ENCODE peak calls at places on chromosomes 3 and 15, in eight cellular contexts. One of them, this sample, is unnamed.

GRCh38 chr15:64461577-64462162 is 1.3 kb downstream of the ZNF609 start:
- DNase-seq in COR-L47: peak
- DNase-seq in NB4: peak
- DNase-seq in NCI-H345: peak
- DNase-seq in naive thymus-derived CD8-positive, alpha-beta T cell: no peak
- DNase-seq in nephron progenitor cell: peak
- DNase-seq in heart right ventricle: no peak
- DNase-seq in uterus: no peak
- DNase-seq in this sample: no peak

GRCh38 chr3:107106316-107106715 is 270.9 kb upstream of the CCDC54 start:
- DNase-seq in COR-L47: no peak
- DNase-seq in uterus: no peak
- DNase-seq in NB4: no peak
- DNase-seq in NCI-H345: no peak
- DNase-seq in heart right ventricle: no peak
- DNase-seq in nephron progenitor cell: no peak
- DNase-seq in naive thymus-derived CD8-positive, alpha-beta T cell: no peak
- DNase-seq in this sample: no peak

GRCh38 chr3:148955544-148956346 is 35.6 kb upstream of the GYG1 start:
- DNase-seq in nephron progenitor cell: peak
- DNase-seq in heart right ventricle: no peak
- DNase-seq in NB4: peak
- DNase-seq in NCI-H345: peak
- DNase-seq in COR-L47: peak
- DNase-seq in uterus: peak
- DNase-seq in naive thymus-derived CD8-positive, alpha-beta T cell: no peak
- DNase-seq in this sample: no peak

GRCh38 chr15:48702569-48703239 is 57.2 kb upstream of the FBN1 start:
- DNase-seq in heart right ventricle: no peak
- DNase-seq in COR-L47: no peak
- DNase-seq in naive thymus-derived CD8-positive, alpha-beta T cell: no peak
- DNase-seq in nephron progenitor cell: no peak
- DNase-seq in NB4: no peak
- DNase-seq in NCI-H345: no peak
- DNase-seq in uterus: no peak
- DNase-seq in this sample: no peak

GRCh38 chr15:60074181-60074885 is 70.2 kb downstream of the FOXB1 start:
- DNase-seq in uterus: no peak
- DNase-seq in nephron progenitor cell: peak
- DNase-seq in heart right ventricle: no peak
- DNase-seq in naive thymus-derived CD8-positive, alpha-beta T cell: no peak
- DNase-seq in NCI-H345: peak
- DNase-seq in NB4: no peak
- DNase-seq in COR-L47: peak
- DNase-seq in this sample: no peak

GRCh38 chr15:70328137-70329115 is 230.7 kb upstream of the TLE3 start:
- DNase-seq in heart right ventricle: peak
- DNase-seq in COR-L47: no peak
- DNase-seq in nephron progenitor cell: no peak
- DNase-seq in naive thymus-derived CD8-positive, alpha-beta T cell: no peak
- DNase-seq in NB4: peak
- DNase-seq in uterus: peak
- DNase-seq in NCI-H345: no peak
- DNase-seq in this sample: no peak

GRCh38 chr3:147191795-147192385 is 214.5 kb downstream of the ZIC4 start:
- DNase-seq in NB4: peak
- DNase-seq in NCI-H345: peak
- DNase-seq in uterus: no peak
- DNase-seq in naive thymus-derived CD8-positive, alpha-beta T cell: no peak
- DNase-seq in heart right ventricle: no peak
- DNase-seq in nephron progenitor cell: peak
- DNase-seq in COR-L47: peak
- DNase-seq in this sample: peak

GRCh38 chr3:11379238-11379823 is 107.1 kb downstream of the ATG7 start:
- DNase-seq in NCI-H345: peak
- DNase-seq in NB4: peak
- DNase-seq in uterus: no peak
- DNase-seq in COR-L47: no peak
- DNase-seq in naive thymus-derived CD8-positive, alpha-beta T cell: no peak
- DNase-seq in nephron progenitor cell: peak
- DNase-seq in heart right ventricle: no peak
- DNase-seq in this sample: no peak

GRCh38 chr3:53159415-53160135 is 1.4 kb upstream of the PRKCD start:
- DNase-seq in NB4: no peak
- DNase-seq in heart right ventricle: no peak
- DNase-seq in nephron progenitor cell: peak
- DNase-seq in COR-L47: no peak
- DNase-seq in NCI-H345: no peak
- DNase-seq in uterus: no peak
- DNase-seq in naive thymus-derived CD8-positive, alpha-beta T cell: no peak
- DNase-seq in this sample: no peak

GRCh38 chr15:78323693-78324092 is 16.5 kb upstream of the CRABP1 start:
- DNase-seq in uterus: no peak
- DNase-seq in NCI-H345: no peak
- DNase-seq in NB4: no peak
- DNase-seq in COR-L47: no peak
- DNase-seq in heart right ventricle: no peak
- DNase-seq in naive thymus-derived CD8-positive, alpha-beta T cell: no peak
- DNase-seq in nephron progenitor cell: no peak
- DNase-seq in this sample: no peak

GRCh38 chr3:171566803-171567422 is 106.7 kb upstream of the TNIK start:
- DNase-seq in nephron progenitor cell: peak
- DNase-seq in NB4: peak
- DNase-seq in NCI-H345: peak
- DNase-seq in COR-L47: peak
- DNase-seq in naive thymus-derived CD8-positive, alpha-beta T cell: no peak
- DNase-seq in uterus: no peak
- DNase-seq in heart right ventricle: no peak
- DNase-seq in this sample: no peak

GRCh38 chr3:100611221-100611620 is 1.8 kb downstream of the ADGRG7 start:
- DNase-seq in uterus: no peak
- DNase-seq in NB4: no peak
- DNase-seq in heart right ventricle: no peak
- DNase-seq in NCI-H345: no peak
- DNase-seq in nephron progenitor cell: no peak
- DNase-seq in naive thymus-derived CD8-positive, alpha-beta T cell: no peak
- DNase-seq in COR-L47: no peak
- DNase-seq in this sample: no peak

GRCh38 chr3:118942651-118943050 is 92.0 kb downstream of the IGSF11 start:
- DNase-seq in uterus: no peak
- DNase-seq in COR-L47: no peak
- DNase-seq in heart right ventricle: no peak
- DNase-seq in NCI-H345: no peak
- DNase-seq in NB4: no peak
- DNase-seq in naive thymus-derived CD8-positive, alpha-beta T cell: no peak
- DNase-seq in nephron progenitor cell: no peak
- DNase-seq in this sample: no peak

GRCh38 chr15:52071570-52071969 is 41.0 kb downstream of the BCL2L10 start:
- DNase-seq in nephron progenitor cell: no peak
- DNase-seq in NCI-H345: no peak
- DNase-seq in uterus: no peak
- DNase-seq in naive thymus-derived CD8-positive, alpha-beta T cell: no peak
- DNase-seq in COR-L47: no peak
- DNase-seq in heart right ventricle: no peak
- DNase-seq in NB4: no peak
- DNase-seq in this sample: peak

GRCh38 chr3:112671930-112672715 is 31.2 kb upstream of the CCDC80 start:
- DNase-seq in uterus: no peak
- DNase-seq in NCI-H345: peak
- DNase-seq in COR-L47: no peak
- DNase-seq in nephron progenitor cell: no peak
- DNase-seq in heart right ventricle: no peak
- DNase-seq in naive thymus-derived CD8-positive, alpha-beta T cell: no peak
- DNase-seq in NB4: no peak
- DNase-seq in this sample: no peak

GRCh38 chr15:70781236-70781635 is 17.9 kb upstream of the UACA start:
- DNase-seq in nephron progenitor cell: no peak
- DNase-seq in naive thymus-derived CD8-positive, alpha-beta T cell: no peak
- DNase-seq in NB4: no peak
- DNase-seq in NCI-H345: no peak
- DNase-seq in COR-L47: no peak
- DNase-seq in uterus: no peak
- DNase-seq in heart right ventricle: no peak
- DNase-seq in this sample: no peak

GRCh38 chr3:139458348-139458747 is 18.0 kb downstream of the RBP2 start:
- DNase-seq in NB4: no peak
- DNase-seq in NCI-H345: no peak
- DNase-seq in naive thymus-derived CD8-positive, alpha-beta T cell: no peak
- DNase-seq in COR-L47: no peak
- DNase-seq in heart right ventricle: no peak
- DNase-seq in uterus: no peak
- DNase-seq in nephron progenitor cell: no peak
- DNase-seq in this sample: no peak

GRCh38 chr3:124147429-124147828 is 155.5 kb upstream of the ROPN1 start:
- DNase-seq in COR-L47: no peak
- DNase-seq in nephron progenitor cell: no peak
- DNase-seq in naive thymus-derived CD8-positive, alpha-beta T cell: no peak
- DNase-seq in NCI-H345: no peak
- DNase-seq in uterus: no peak
- DNase-seq in heart right ventricle: no peak
- DNase-seq in NB4: no peak
- DNase-seq in this sample: no peak

GRCh38 chr15:32029862-32030781 is at the start of gene CHRNA7:
- DNase-seq in NB4: peak
- DNase-seq in NCI-H345: peak
- DNase-seq in uterus: peak
- DNase-seq in nephron progenitor cell: peak
- DNase-seq in heart right ventricle: peak
- DNase-seq in COR-L47: peak
- DNase-seq in naive thymus-derived CD8-positive, alpha-beta T cell: no peak
- DNase-seq in this sample: peak

GRCh38 chr3:16606398-16606797 is 1.2 kb upstream of the DAZL start:
- DNase-seq in heart right ventricle: no peak
- DNase-seq in NCI-H345: no peak
- DNase-seq in nephron progenitor cell: no peak
- DNase-seq in uterus: no peak
- DNase-seq in naive thymus-derived CD8-positive, alpha-beta T cell: no peak
- DNase-seq in COR-L47: no peak
- DNase-seq in NB4: no peak
- DNase-seq in this sample: no peak

GRCh38 chr3:67357610-67358458 is 296.6 kb downstream of the SUCLG2 start:
- DNase-seq in NCI-H345: peak
- DNase-seq in heart right ventricle: no peak
- DNase-seq in naive thymus-derived CD8-positive, alpha-beta T cell: no peak
- DNase-seq in NB4: peak
- DNase-seq in uterus: no peak
- DNase-seq in nephron progenitor cell: peak
- DNase-seq in COR-L47: peak
- DNase-seq in this sample: no peak